ENCODE peak calls at places on chromosomes 16 and 17, in six cellular contexts. Y is WTC11; H is activated T-helper 1 cell treated with Interleukin-2 at 50 U/mL for 16 hours; C is prostate gland; Q is T1000; Z is naive thymus-derived CD8-positive, alpha-beta T cell. S is an unnamed sample.

GRCh38 chr17:59165933-59166342 is 10.4 kb downstream of the PRR11 start:
- DNase-seq in Y (peak; percentile 57), H (peak; percentile 6), C (no peak), Q (peak; percentile 34), Z (no peak), S (peak; percentile 83)

GRCh38 chr17:17880577-17881196 is 43.9 kb upstream of the SREBF1 start:
- DNase-seq in Y (no peak), H (no peak), C (no peak), Q (no peak), Z (no peak), S (peak; percentile 83)

GRCh38 chr17:60039509-60040442 is 38.9 kb downstream of the HEATR6 start:
- DNase-seq in Y (no peak), H (no peak), C (no peak), Q (no peak), Z (no peak), S (no peak)

GRCh38 chr16:75317101-75317522 is 65.7 kb upstream of the BCAR1 start:
- DNase-seq in Y (no peak), H (no peak), C (no peak), Q (no peak), Z (no peak), S (no peak)

GRCh38 chr17:35742896-35743477 is 10.1 kb downstream of the GAS2L2 start:
- DNase-seq in Y (no peak), H (no peak), C (no peak), Q (no peak), Z (no peak), S (no peak)

GRCh38 chr16:29663020-29663828 is at the start of gene SPN:
- DNase-seq in Y (no peak), H (peak; percentile 33), C (no peak), Q (no peak), Z (peak; percentile 33), S (no peak)

GRCh38 chr17:80968602-80969029 is 23.0 kb upstream of the CHMP6 start:
- DNase-seq in Y (no peak), H (no peak), C (no peak), Q (no peak), Z (no peak), S (no peak)

GRCh38 chr17:74368341-74369152 is 1.2 kb downstream of the GPR142 start:
- DNase-seq in Y (peak; percentile 79), H (peak; percentile 58), C (peak; percentile 54), Q (no peak), Z (peak; percentile 67), S (peak; percentile 74)

GRCh38 chr17:76145231-76146052 is 4.4 kb upstream of the FOXJ1 start:
- DNase-seq in Y (peak; percentile 34), H (peak; percentile 37), C (no peak), Q (no peak), Z (peak; percentile 57), S (no peak)

GRCh38 chr17:21375162-21375560 is 996 bp upstream of the KCNJ12 start:
- DNase-seq in Y (no peak), H (no peak), C (no peak), Q (no peak), Z (no peak), S (no peak)

GRCh38 chr17:39929657-39930407 is 2.3 kb downstream of the LRRC3C start:
- DNase-seq in Y (no peak), H (no peak), C (no peak), Q (no peak), Z (no peak), S (no peak)

GRCh38 chr17:36088559-36089376 is 1.2 kb downstream of the CCL3 start:
- DNase-seq in Y (no peak), H (no peak), C (no peak), Q (no peak), Z (no peak), S (no peak)

GRCh38 chr17:82627405-82627804 is 20.8 kb downstream of the WDR45B start:
- DNase-seq in Y (no peak), H (no peak), C (peak; percentile 48), Q (no peak), Z (no peak), S (no peak)

S was measured in thyroid gland.